ENCODE peak calls at places on chromosomes 3 and 15, in six cellular contexts. M is NCI-H2107, D is iPS DF 19.7, U is RPMI7951, A is D341Med, I is C1 segment of cervical spinal cord. Q is an unnamed sample.

GRCh38 chr15:66603301-66604179 is 37.7 kb upstream of the LCTL start:
- DNase-seq in M (no peak), D (no peak), U (peak; percentile 54), A (peak; percentile 88), I (peak; percentile 6), Q (peak; percentile 74)

GRCh38 chr3:159322322-159322939 is 520.6 kb downstream of the MFSD1 start:
- DNase-seq in M (peak; percentile 19), D (peak; percentile 17), U (peak; percentile 39), A (peak; percentile 71), I (no peak), Q (no peak)

GRCh38 chr15:87527416-87527815 is 729.1 kb downstream of the NTRK3 start:
- DNase-seq in M (no peak), D (peak; percentile 20), U (peak; percentile 73), A (no peak), I (no peak), Q (no peak)

GRCh38 chr15:48426941-48427340 is 95.7 kb downstream of the DUT start:
- DNase-seq in M (no peak), D (no peak), U (no peak), A (no peak), I (no peak), Q (no peak)

GRCh38 chr3:195907730-195908438 is 467 bp downstream of the TNK2 start:
- DNase-seq in M (peak; percentile 57), D (no peak), U (peak; percentile 65), A (peak; percentile 82), I (peak; percentile 34), Q (peak; percentile 69)

GRCh38 chr3:20503394-20504082 is 317.5 kb upstream of the SGO1 start:
- DNase-seq in M (no peak), D (no peak), U (no peak), A (no peak), I (no peak), Q (no peak)

GRCh38 chr3:59115355-59116136 is 65.7 kb upstream of the CFAP20DC start:
- DNase-seq in M (no peak), D (no peak), U (no peak), A (no peak), I (no peak), Q (no peak)

GRCh38 chr3:106877632-106878031 is 499.6 kb upstream of the CCDC54 start:
- DNase-seq in M (no peak), D (no peak), U (peak; percentile 27), A (no peak), I (no peak), Q (no peak)

GRCh38 chr3:58214484-58215316 is 3.9 kb upstream of the DNASE1L3 start:
- DNase-seq in M (no peak), D (no peak), U (peak; percentile 54), A (no peak), I (no peak), Q (no peak)

GRCh38 chr3:74532446-74532845 is 82.0 kb downstream of the CNTN3 start:
- DNase-seq in M (no peak), D (no peak), U (no peak), A (no peak), I (no peak), Q (no peak)

GRCh38 chr15:73240864-73241499 is 127.8 kb downstream of the HCN4 start:
- DNase-seq in M (no peak), D (no peak), U (peak; percentile 59), A (peak; percentile 64), I (peak; percentile 3), Q (peak; percentile 49)

GRCh38 chr15:89714775-89715174 is 24.2 kb downstream of the WDR93 start:
- DNase-seq in M (no peak), D (no peak), U (no peak), A (no peak), I (no peak), Q (no peak)

GRCh38 chr15:87940763-87941162 is 315.8 kb downstream of the NTRK3 start:
- DNase-seq in M (no peak), D (no peak), U (peak; percentile 65), A (no peak), I (no peak), Q (no peak)

GRCh38 chr3:100637197-100637631 is 27.8 kb downstream of the ADGRG7 start:
- DNase-seq in M (no peak), D (no peak), U (peak; percentile 22), A (no peak), I (no peak), Q (no peak)

GRCh38 chr15:74847462-74847861 is 4.5 kb upstream of the ULK3 start:
- DNase-seq in M (no peak), D (no peak), U (no peak), A (no peak), I (peak; percentile 15), Q (no peak)

GRCh38 chr3:32934150-32934742 is 17.2 kb upstream of the CCR4 start:
- DNase-seq in M (no peak), D (no peak), U (peak; percentile 11), A (peak; percentile 43), I (no peak), Q (peak; percentile 20)

GRCh38 chr3:157201648-157202278 is 41.8 kb upstream of the CCNL1 start:
- DNase-seq in M (peak; percentile 59), D (no peak), U (peak; percentile 66), A (peak; percentile 53), I (no peak), Q (no peak)

GRCh38 chr3:15347104-15347736 is 14.8 kb upstream of the SH3BP5 start:
- DNase-seq in M (no peak), D (no peak), U (no peak), A (no peak), I (no peak), Q (no peak)

GRCh38 chr15:51366911-51367310 is 25.5 kb downstream of the GLDN start:
- DNase-seq in M (peak; percentile 9), D (no peak), U (peak; percentile 29), A (no peak), I (no peak), Q (peak; percentile 60)

GRCh38 chr3:43302116-43302880 is 16.0 kb downstream of the SNRK start:
- DNase-seq in M (no peak), D (no peak), U (no peak), A (no peak), I (no peak), Q (no peak)

GRCh38 chr3:160486459-160486869 is 36.9 kb upstream of the TRIM59 start:
- DNase-seq in M (no peak), D (no peak), U (peak; percentile 46), A (no peak), I (no peak), Q (no peak)

GRCh38 chr3:114178770-114179368 is at the start of gene DRD3:
- DNase-seq in M (no peak), D (peak; percentile 60), U (peak; percentile 50), A (no peak), I (no peak), Q (no peak)

GRCh38 chr3:11452988-11453847 is 181.0 kb downstream of the ATG7 start:
- DNase-seq in M (no peak), D (no peak), U (peak; percentile 92), A (peak; percentile 73), I (no peak), Q (no peak)

GRCh38 chr3:111737056-111737711 is 121.9 kb upstream of the PHLDB2 start:
- DNase-seq in M (no peak), D (no peak), U (no peak), A (no peak), I (no peak), Q (no peak)

GRCh38 chr3:194306771-194307640 is 44.1 kb downstream of the CPN2 start:
- DNase-seq in M (no peak), D (no peak), U (no peak), A (no peak), I (no peak), Q (peak; percentile 17)

GRCh38 chr3:177538064-177538742 is 340.9 kb upstream of the TBL1XR1 start:
- DNase-seq in M (no peak), D (no peak), U (peak; percentile 32), A (no peak), I (no peak), Q (no peak)

GRCh38 chr3:53257465-53257864 is 1.6 kb upstream of the TKT start:
- DNase-seq in M (no peak), D (no peak), U (no peak), A (no peak), I (no peak), Q (no peak)

GRCh38 chr3:4720316-4721075 is 227.3 kb downstream of the ITPR1 start:
- DNase-seq in M (no peak), D (no peak), U (peak; percentile 80), A (peak; percentile 46), I (peak; percentile 39), Q (peak; percentile 59)

GRCh38 chr3:177135841-177136492 is 61.3 kb downstream of the TBL1XR1 start:
- DNase-seq in M (no peak), D (no peak), U (no peak), A (no peak), I (no peak), Q (peak; percentile 35)

GRCh38 chr3:105233056-105233455 is 133.7 kb upstream of the ALCAM start:
- DNase-seq in M (no peak), D (no peak), U (no peak), A (no peak), I (no peak), Q (no peak)

GRCh38 chr3:183230826-183231225 is 22.2 kb upstream of the B3GNT5 start:
- DNase-seq in M (no peak), D (no peak), U (no peak), A (no peak), I (no peak), Q (no peak)

GRCh38 chr15:66878761-66879160 is 176.7 kb downstream of the SMAD6 start:
- DNase-seq in M (no peak), D (no peak), U (no peak), A (no peak), I (no peak), Q (no peak)

GRCh38 chr3:188202358-188203138 is 48.6 kb downstream of the LPP start:
- DNase-seq in M (no peak), D (no peak), U (no peak), A (no peak), I (no peak), Q (no peak)

Q was measured in left colon.